ENCODE peak calls at places on chromosomes 3 and 15, in nine cellular contexts. V is gastrocnemius medialis; G is Panc1; C is colonic mucosa; N is A549; D is upper lobe of left lung; R is IMR-90; P is psoas muscle; W is CD8-positive, alpha-beta memory T cell. E is an unnamed sample. For H3K4me1, the result is how much of the 10 kb centered on the place peaks cover.

GRCh38 chr3:33363113-33363800 is 76.9 kb downstream of the UBP1 start:
- DNase-seq in V (no peak), G (no peak), C (no peak), N (no peak), D (no peak), R (peak), P (no peak), W (no peak), E (no peak)

GRCh38 chr15:59222106-59222505 is 15.5 kb downstream of the LDHAL6B start:
- DNase-seq in V (no peak), G (no peak), C (no peak), N (no peak), D (no peak), R (peak), P (no peak), W (no peak), E (no peak)

GRCh38 chr3:54168451-54168850 is 46.1 kb downstream of the CACNA2D3 start:
- DNase-seq in V (no peak), G (no peak), C (no peak), N (no peak), D (no peak), R (no peak), P (no peak), W (no peak), E (no peak)

GRCh38 chr3:67947808-67948508 is 293.5 kb upstream of the SUCLG2 start:
- DNase-seq in V (no peak), G (no peak), C (no peak), N (no peak), D (no peak), R (no peak), P (no peak), W (peak), E (no peak)

GRCh38 chr3:49021813-49022720 is at the start of gene NDUFAF3:
- DNase-seq in V (peak), G (no peak), C (peak), N (peak), D (peak), R (peak), P (peak), W (peak), E (peak)

GRCh38 chr3:25455316-25456232 is 27.5 kb downstream of the RARB start:
- DNase-seq in V (no peak), G (no peak), C (no peak), N (no peak), D (no peak), R (no peak), P (peak), W (no peak), E (no peak)

GRCh38 chr3:56115698-56116097 is 352.6 kb downstream of the ERC2 start:
- DNase-seq in V (no peak), G (no peak), C (no peak), N (no peak), D (no peak), R (no peak), P (no peak), W (no peak), E (no peak)

GRCh38 chr15:88695595-88696186 is 56.9 kb downstream of the ISG20 start:
- DNase-seq in V (no peak), G (no peak), C (no peak), N (no peak), D (no peak), R (no peak), P (no peak), W (no peak), E (no peak)

GRCh38 chr15:66723826-66724731 is 22.0 kb downstream of the SMAD6 start:
- DNase-seq in V (no peak), G (no peak), C (no peak), N (no peak), D (no peak), R (peak), P (no peak), W (no peak), E (no peak)

DNA sequence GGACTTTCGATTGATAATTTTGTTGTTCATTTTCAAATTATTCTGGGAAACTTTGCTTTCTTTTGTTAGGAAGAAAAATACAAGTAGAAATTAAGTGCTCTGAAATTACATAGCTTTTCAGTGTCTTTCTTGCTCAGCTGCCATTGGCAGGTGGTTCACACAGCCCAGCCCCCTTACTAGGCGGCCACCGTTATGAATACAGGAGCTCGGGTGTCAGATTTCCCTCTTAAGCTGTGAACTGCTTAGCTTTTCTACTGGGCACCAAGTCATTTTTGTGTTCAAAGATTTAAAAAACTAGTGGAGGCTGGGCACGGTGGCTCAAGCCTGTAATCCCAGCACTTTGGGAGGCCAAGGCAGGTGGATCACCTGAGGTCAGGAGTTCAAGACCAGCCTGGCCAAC is 55.2 kb downstream of the HMG20A start:
- DNase-seq in V (no peak), G (no peak), C (no peak), N (no peak), D (no peak), R (no peak), P (no peak), W (no peak), E (no peak)
- H3K4me1 ChIP-seq in V (under half), G (under half), C (under half), N (under half), D (under half), R (under half), P (under half), W (under half), E (under half)

GRCh38 chr3:73043414-73043813 is 18.0 kb upstream of the EBLN2 start:
- DNase-seq in V (no peak), G (no peak), C (no peak), N (no peak), D (no peak), R (no peak), P (no peak), W (no peak), E (no peak)
- H3K4me1 ChIP-seq in V (under half), G (under half), C (under half), N (under half), D (under half), R (under half), P (under half), W (under half), E (under half)

DNA sequence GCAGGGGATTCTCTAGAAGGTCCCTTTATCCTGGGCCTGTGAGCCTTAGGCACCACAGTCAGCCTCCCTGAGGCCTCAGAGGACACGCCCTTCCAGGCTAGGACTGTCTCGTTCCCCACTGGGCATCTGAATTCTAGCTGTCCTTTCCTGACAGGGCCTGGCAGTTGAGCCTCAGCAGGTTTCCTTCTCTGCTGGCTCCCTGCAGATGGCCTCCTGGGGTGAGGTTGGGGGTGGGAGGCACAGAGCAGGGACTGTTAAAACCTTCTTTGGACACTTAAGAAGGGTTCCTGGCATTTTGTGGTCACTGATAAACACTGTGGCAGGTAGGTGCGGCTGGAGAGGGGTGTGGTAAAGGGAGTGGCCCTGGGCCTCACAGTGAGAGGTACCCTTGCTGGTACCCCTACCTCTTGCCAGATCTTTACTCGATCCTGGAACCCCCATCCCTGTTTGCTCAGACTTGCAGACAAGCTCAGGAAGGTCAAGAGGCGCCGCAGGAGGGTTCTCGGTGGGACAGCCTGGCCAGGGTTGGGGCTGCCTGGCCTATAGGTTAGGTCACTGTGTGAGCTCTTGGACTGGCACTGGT is 8.5 kb downstream of the CLK3 start:
- DNase-seq in V (no peak), G (no peak), C (no peak), N (no peak), D (no peak), R (no peak), P (no peak), W (no peak), E (no peak)
- H3K4me1 ChIP-seq in V (under half), G (under half), C (under half), N (under half), D (under half), R (under half), P (under half), W (under half), E (under half)

DNA sequence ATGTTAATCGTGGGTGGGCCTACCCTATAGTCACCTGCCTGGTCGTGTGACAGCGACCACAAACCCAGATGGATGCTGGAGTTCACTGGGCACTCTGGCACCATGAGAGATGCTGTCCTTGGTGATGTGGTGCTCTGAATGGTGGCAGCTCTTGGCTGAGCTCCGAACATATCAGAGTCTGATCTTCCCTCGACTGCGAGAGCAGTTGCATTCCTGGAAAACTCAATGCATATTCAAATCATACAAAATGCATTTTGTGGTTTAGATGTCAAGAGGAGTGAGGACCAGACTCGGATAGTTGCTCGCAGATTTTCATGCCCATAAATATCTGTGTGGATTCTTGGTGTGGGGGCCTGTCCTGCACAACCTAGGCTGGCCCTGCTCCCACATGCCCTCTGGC is 8.8 kb downstream of the IQSEC1 start:
- DNase-seq in V (no peak), G (no peak), C (no peak), N (no peak), D (no peak), R (no peak), P (no peak), W (no peak), E (no peak)
- H3K4me1 ChIP-seq in V (under half), G (under half), C (under half), N (under half), D (under half), R (under half), P (under half), W (under half), E (under half)

DNA sequence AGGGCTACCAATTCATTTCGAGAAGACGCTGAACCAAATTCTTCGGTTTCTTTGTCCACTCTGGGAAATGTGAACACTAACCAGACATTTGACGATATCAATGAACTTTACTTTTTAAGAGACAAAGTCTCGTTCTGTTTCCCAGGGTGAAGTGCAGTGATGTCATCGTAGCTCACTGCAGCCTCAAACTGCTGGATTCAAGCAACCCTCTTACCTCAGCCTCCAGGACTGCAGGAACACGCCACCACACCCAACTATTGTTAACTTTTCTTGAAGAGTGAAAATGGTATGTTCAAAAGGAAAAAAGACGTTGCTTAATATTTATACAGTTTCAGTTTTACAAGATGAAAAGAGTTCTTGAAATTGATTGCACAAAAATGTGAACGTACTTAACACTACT is 30.6 kb downstream of the MB21D2 start:
- DNase-seq in V (no peak), G (peak), C (no peak), N (no peak), D (no peak), R (peak), P (no peak), W (no peak), E (no peak)
- H3K4me1 ChIP-seq in V (under half), G (half or more), C (under half), N (half or more), D (under half), R (under half), P (under half), W (under half), E (under half)

E was measured in thoracic aorta.